ENCODE peak calls at places on chromosome 4, in ten cellular contexts. One of them, this sample, is unnamed.

GRCh38 chr4:72295966-72296557 is 264.3 kb downstream of the NPFFR2 start:
- DNase-seq in astrocyte of the cerebellum: peak; percentile 58
- DNase-seq in amniotic stem cell: peak; percentile 46
- DNase-seq in stimulated activated CD8-positive, alpha-beta memory T cell treated with anti-CD3 and anti-CD28 coated beads, Interleukin-7, amount 100 ng/mL, for 1 hour: no peak
- DNase-seq in activated gamma-delta T cell treated with Interleukin-2 at 50 U/mL for 16 hours: no peak
- DNase-seq in NCI-H1105: no peak
- DNase-seq in NCI-H1092: no peak
- DNase-seq in stimulated activated CD4-positive, alpha-beta T cell treated with anti-CD3 and anti-CD28 coated beads, Interleukin-15, amount 100 ng/mL, for 24 hours: no peak
- DNase-seq in endothelial cell: no peak
- DNase-seq in EL: peak; percentile 55
- DNase-seq in this sample: peak; percentile 2

GRCh38 chr4:77617203-77617602 is 11.6 kb downstream of the CXCL13 start:
- DNase-seq in NCI-H1105: no peak
- DNase-seq in EL: peak; percentile 39
- DNase-seq in NCI-H1092: no peak
- DNase-seq in astrocyte of the cerebellum: no peak
- DNase-seq in endothelial cell: no peak
- DNase-seq in stimulated activated CD4-positive, alpha-beta T cell treated with anti-CD3 and anti-CD28 coated beads, Interleukin-15, amount 100 ng/mL, for 24 hours: no peak
- DNase-seq in activated gamma-delta T cell treated with Interleukin-2 at 50 U/mL for 16 hours: no peak
- DNase-seq in amniotic stem cell: no peak
- DNase-seq in stimulated activated CD8-positive, alpha-beta memory T cell treated with anti-CD3 and anti-CD28 coated beads, Interleukin-7, amount 100 ng/mL, for 1 hour: no peak
- DNase-seq in this sample: no peak

GRCh38 chr4:186676531-186677158 is 47.0 kb downstream of the FAT1 start:
- DNase-seq in amniotic stem cell: peak; percentile 81
- DNase-seq in stimulated activated CD8-positive, alpha-beta memory T cell treated with anti-CD3 and anti-CD28 coated beads, Interleukin-7, amount 100 ng/mL, for 1 hour: no peak
- DNase-seq in activated gamma-delta T cell treated with Interleukin-2 at 50 U/mL for 16 hours: no peak
- DNase-seq in astrocyte of the cerebellum: peak; percentile 65
- DNase-seq in endothelial cell: no peak
- DNase-seq in NCI-H1092: no peak
- DNase-seq in EL: peak; percentile 86
- DNase-seq in NCI-H1105: no peak
- DNase-seq in stimulated activated CD4-positive, alpha-beta T cell treated with anti-CD3 and anti-CD28 coated beads, Interleukin-15, amount 100 ng/mL, for 24 hours: no peak
- DNase-seq in this sample: no peak

GRCh38 chr4:123497328-123497727 is 100.7 kb downstream of the SPRY1 start:
- DNase-seq in astrocyte of the cerebellum: no peak
- DNase-seq in amniotic stem cell: no peak
- DNase-seq in activated gamma-delta T cell treated with Interleukin-2 at 50 U/mL for 16 hours: no peak
- DNase-seq in stimulated activated CD8-positive, alpha-beta memory T cell treated with anti-CD3 and anti-CD28 coated beads, Interleukin-7, amount 100 ng/mL, for 1 hour: no peak
- DNase-seq in NCI-H1105: no peak
- DNase-seq in NCI-H1092: no peak
- DNase-seq in EL: no peak
- DNase-seq in stimulated activated CD4-positive, alpha-beta T cell treated with anti-CD3 and anti-CD28 coated beads, Interleukin-15, amount 100 ng/mL, for 24 hours: no peak
- DNase-seq in endothelial cell: no peak
- DNase-seq in this sample: no peak

GRCh38 chr4:124177647-124178425 is 534.7 kb downstream of the ANKRD50 start:
- DNase-seq in EL: peak; percentile 62
- DNase-seq in amniotic stem cell: peak; percentile 22
- DNase-seq in stimulated activated CD8-positive, alpha-beta memory T cell treated with anti-CD3 and anti-CD28 coated beads, Interleukin-7, amount 100 ng/mL, for 1 hour: no peak
- DNase-seq in stimulated activated CD4-positive, alpha-beta T cell treated with anti-CD3 and anti-CD28 coated beads, Interleukin-15, amount 100 ng/mL, for 24 hours: no peak
- DNase-seq in NCI-H1092: no peak
- DNase-seq in activated gamma-delta T cell treated with Interleukin-2 at 50 U/mL for 16 hours: no peak
- DNase-seq in NCI-H1105: no peak
- DNase-seq in astrocyte of the cerebellum: peak; percentile 47
- DNase-seq in endothelial cell: no peak
- DNase-seq in this sample: no peak

GRCh38 chr4:100782356-100782755 is 264.5 kb upstream of the EMCN start:
- DNase-seq in amniotic stem cell: no peak
- DNase-seq in activated gamma-delta T cell treated with Interleukin-2 at 50 U/mL for 16 hours: no peak
- DNase-seq in EL: no peak
- DNase-seq in endothelial cell: no peak
- DNase-seq in stimulated activated CD4-positive, alpha-beta T cell treated with anti-CD3 and anti-CD28 coated beads, Interleukin-15, amount 100 ng/mL, for 24 hours: no peak
- DNase-seq in stimulated activated CD8-positive, alpha-beta memory T cell treated with anti-CD3 and anti-CD28 coated beads, Interleukin-7, amount 100 ng/mL, for 1 hour: no peak
- DNase-seq in astrocyte of the cerebellum: no peak
- DNase-seq in NCI-H1092: no peak
- DNase-seq in NCI-H1105: no peak
- DNase-seq in this sample: no peak

GRCh38 chr4:139560396-139561084 is 4.5 kb upstream of the SETD7 start:
- DNase-seq in amniotic stem cell: no peak
- DNase-seq in stimulated activated CD8-positive, alpha-beta memory T cell treated with anti-CD3 and anti-CD28 coated beads, Interleukin-7, amount 100 ng/mL, for 1 hour: no peak
- DNase-seq in NCI-H1092: no peak
- DNase-seq in astrocyte of the cerebellum: no peak
- DNase-seq in NCI-H1105: no peak
- DNase-seq in EL: no peak
- DNase-seq in stimulated activated CD4-positive, alpha-beta T cell treated with anti-CD3 and anti-CD28 coated beads, Interleukin-15, amount 100 ng/mL, for 24 hours: no peak
- DNase-seq in endothelial cell: no peak
- DNase-seq in activated gamma-delta T cell treated with Interleukin-2 at 50 U/mL for 16 hours: no peak
- DNase-seq in this sample: no peak

GRCh38 chr4:80705311-80705710 is 325.2 kb upstream of the BMP3 start:
- DNase-seq in NCI-H1105: no peak
- DNase-seq in stimulated activated CD8-positive, alpha-beta memory T cell treated with anti-CD3 and anti-CD28 coated beads, Interleukin-7, amount 100 ng/mL, for 1 hour: no peak
- DNase-seq in activated gamma-delta T cell treated with Interleukin-2 at 50 U/mL for 16 hours: no peak
- DNase-seq in stimulated activated CD4-positive, alpha-beta T cell treated with anti-CD3 and anti-CD28 coated beads, Interleukin-15, amount 100 ng/mL, for 24 hours: no peak
- DNase-seq in amniotic stem cell: no peak
- DNase-seq in endothelial cell: no peak
- DNase-seq in EL: peak; percentile 1
- DNase-seq in NCI-H1092: no peak
- DNase-seq in astrocyte of the cerebellum: peak; percentile 13
- DNase-seq in this sample: no peak

GRCh38 chr4:76943790-76944189 is 5.8 kb upstream of the SEPTIN11 start:
- DNase-seq in stimulated activated CD8-positive, alpha-beta memory T cell treated with anti-CD3 and anti-CD28 coated beads, Interleukin-7, amount 100 ng/mL, for 1 hour: no peak
- DNase-seq in stimulated activated CD4-positive, alpha-beta T cell treated with anti-CD3 and anti-CD28 coated beads, Interleukin-15, amount 100 ng/mL, for 24 hours: no peak
- DNase-seq in astrocyte of the cerebellum: no peak
- DNase-seq in EL: peak; percentile 21
- DNase-seq in NCI-H1105: no peak
- DNase-seq in NCI-H1092: no peak
- DNase-seq in amniotic stem cell: no peak
- DNase-seq in activated gamma-delta T cell treated with Interleukin-2 at 50 U/mL for 16 hours: no peak
- DNase-seq in endothelial cell: no peak
- DNase-seq in this sample: no peak

GRCh38 chr4:98659106-98659592 is 738 bp upstream of the TSPAN5 start:
- DNase-seq in stimulated activated CD8-positive, alpha-beta memory T cell treated with anti-CD3 and anti-CD28 coated beads, Interleukin-7, amount 100 ng/mL, for 1 hour: no peak
- DNase-seq in stimulated activated CD4-positive, alpha-beta T cell treated with anti-CD3 and anti-CD28 coated beads, Interleukin-15, amount 100 ng/mL, for 24 hours: no peak
- DNase-seq in NCI-H1105: no peak
- DNase-seq in NCI-H1092: no peak
- DNase-seq in amniotic stem cell: peak; percentile 20
- DNase-seq in endothelial cell: peak; percentile 18
- DNase-seq in EL: peak; percentile 58
- DNase-seq in astrocyte of the cerebellum: no peak
- DNase-seq in activated gamma-delta T cell treated with Interleukin-2 at 50 U/mL for 16 hours: no peak
- DNase-seq in this sample: no peak

GRCh38 chr4:118849867-118850812 is 14.2 kb upstream of the SEC24D start:
- DNase-seq in NCI-H1105: no peak
- DNase-seq in EL: peak; percentile 31
- DNase-seq in endothelial cell: no peak
- DNase-seq in stimulated activated CD8-positive, alpha-beta memory T cell treated with anti-CD3 and anti-CD28 coated beads, Interleukin-7, amount 100 ng/mL, for 1 hour: no peak
- DNase-seq in NCI-H1092: no peak
- DNase-seq in amniotic stem cell: no peak
- DNase-seq in astrocyte of the cerebellum: no peak
- DNase-seq in activated gamma-delta T cell treated with Interleukin-2 at 50 U/mL for 16 hours: peak; percentile 39
- DNase-seq in stimulated activated CD4-positive, alpha-beta T cell treated with anti-CD3 and anti-CD28 coated beads, Interleukin-15, amount 100 ng/mL, for 24 hours: peak; percentile 25
- DNase-seq in this sample: no peak

GRCh38 chr4:970046-970745 is 3.2 kb downstream of the DGKQ start:
- DNase-seq in NCI-H1105: no peak
- DNase-seq in endothelial cell: no peak
- DNase-seq in activated gamma-delta T cell treated with Interleukin-2 at 50 U/mL for 16 hours: peak; percentile 69
- DNase-seq in stimulated activated CD4-positive, alpha-beta T cell treated with anti-CD3 and anti-CD28 coated beads, Interleukin-15, amount 100 ng/mL, for 24 hours: no peak
- DNase-seq in stimulated activated CD8-positive, alpha-beta memory T cell treated with anti-CD3 and anti-CD28 coated beads, Interleukin-7, amount 100 ng/mL, for 1 hour: peak; percentile 13
- DNase-seq in amniotic stem cell: no peak
- DNase-seq in EL: no peak
- DNase-seq in NCI-H1092: no peak
- DNase-seq in astrocyte of the cerebellum: no peak
- DNase-seq in this sample: no peak

GRCh38 chr4:42626629-42627028 is 30.3 kb downstream of the ATP8A1 start:
- DNase-seq in activated gamma-delta T cell treated with Interleukin-2 at 50 U/mL for 16 hours: no peak
- DNase-seq in endothelial cell: no peak
- DNase-seq in NCI-H1092: no peak
- DNase-seq in astrocyte of the cerebellum: no peak
- DNase-seq in NCI-H1105: no peak
- DNase-seq in amniotic stem cell: no peak
- DNase-seq in stimulated activated CD4-positive, alpha-beta T cell treated with anti-CD3 and anti-CD28 coated beads, Interleukin-15, amount 100 ng/mL, for 24 hours: no peak
- DNase-seq in EL: no peak
- DNase-seq in stimulated activated CD8-positive, alpha-beta memory T cell treated with anti-CD3 and anti-CD28 coated beads, Interleukin-7, amount 100 ng/mL, for 1 hour: no peak
- DNase-seq in this sample: no peak

GRCh38 chr4:83230928-83231327 is 53.7 kb downstream of the COQ2 start:
- DNase-seq in endothelial cell: no peak
- DNase-seq in NCI-H1105: no peak
- DNase-seq in NCI-H1092: no peak
- DNase-seq in astrocyte of the cerebellum: no peak
- DNase-seq in EL: no peak
- DNase-seq in activated gamma-delta T cell treated with Interleukin-2 at 50 U/mL for 16 hours: no peak
- DNase-seq in amniotic stem cell: no peak
- DNase-seq in stimulated activated CD4-positive, alpha-beta T cell treated with anti-CD3 and anti-CD28 coated beads, Interleukin-15, amount 100 ng/mL, for 24 hours: no peak
- DNase-seq in stimulated activated CD8-positive, alpha-beta memory T cell treated with anti-CD3 and anti-CD28 coated beads, Interleukin-7, amount 100 ng/mL, for 1 hour: no peak
- DNase-seq in this sample: no peak

GRCh38 chr4:33149658-33150057 is 2429.5 kb downstream of the PCDH7 start:
- DNase-seq in EL: no peak
- DNase-seq in astrocyte of the cerebellum: no peak
- DNase-seq in activated gamma-delta T cell treated with Interleukin-2 at 50 U/mL for 16 hours: no peak
- DNase-seq in NCI-H1105: no peak
- DNase-seq in amniotic stem cell: no peak
- DNase-seq in NCI-H1092: no peak
- DNase-seq in endothelial cell: no peak
- DNase-seq in stimulated activated CD8-positive, alpha-beta memory T cell treated with anti-CD3 and anti-CD28 coated beads, Interleukin-7, amount 100 ng/mL, for 1 hour: no peak
- DNase-seq in stimulated activated CD4-positive, alpha-beta T cell treated with anti-CD3 and anti-CD28 coated beads, Interleukin-15, amount 100 ng/mL, for 24 hours: no peak
- DNase-seq in this sample: no peak

GRCh38 chr4:6472387-6473263 is at the start of gene PPP2R2C:
- DNase-seq in EL: no peak
- DNase-seq in NCI-H1092: peak; percentile 32
- DNase-seq in astrocyte of the cerebellum: no peak
- DNase-seq in stimulated activated CD4-positive, alpha-beta T cell treated with anti-CD3 and anti-CD28 coated beads, Interleukin-15, amount 100 ng/mL, for 24 hours: peak; percentile 38
- DNase-seq in endothelial cell: no peak
- DNase-seq in activated gamma-delta T cell treated with Interleukin-2 at 50 U/mL for 16 hours: no peak
- DNase-seq in amniotic stem cell: no peak
- DNase-seq in stimulated activated CD8-positive, alpha-beta memory T cell treated with anti-CD3 and anti-CD28 coated beads, Interleukin-7, amount 100 ng/mL, for 1 hour: no peak
- DNase-seq in NCI-H1105: no peak
- DNase-seq in this sample: no peak

GRCh38 chr4:152605641-152606304 is 69.9 kb upstream of the FBXW7 start:
- DNase-seq in astrocyte of the cerebellum: peak; percentile 15
- DNase-seq in EL: peak; percentile 73
- DNase-seq in stimulated activated CD8-positive, alpha-beta memory T cell treated with anti-CD3 and anti-CD28 coated beads, Interleukin-7, amount 100 ng/mL, for 1 hour: no peak
- DNase-seq in NCI-H1092: no peak
- DNase-seq in stimulated activated CD4-positive, alpha-beta T cell treated with anti-CD3 and anti-CD28 coated beads, Interleukin-15, amount 100 ng/mL, for 24 hours: no peak
- DNase-seq in NCI-H1105: no peak
- DNase-seq in amniotic stem cell: no peak
- DNase-seq in activated gamma-delta T cell treated with Interleukin-2 at 50 U/mL for 16 hours: no peak
- DNase-seq in endothelial cell: no peak
- DNase-seq in this sample: no peak

GRCh38 chr4:4480685-4481393 is 61.0 kb downstream of the STX18 start:
- DNase-seq in NCI-H1092: no peak
- DNase-seq in stimulated activated CD4-positive, alpha-beta T cell treated with anti-CD3 and anti-CD28 coated beads, Interleukin-15, amount 100 ng/mL, for 24 hours: no peak
- DNase-seq in endothelial cell: no peak
- DNase-seq in stimulated activated CD8-positive, alpha-beta memory T cell treated with anti-CD3 and anti-CD28 coated beads, Interleukin-7, amount 100 ng/mL, for 1 hour: no peak
- DNase-seq in EL: no peak
- DNase-seq in NCI-H1105: no peak
- DNase-seq in astrocyte of the cerebellum: no peak
- DNase-seq in amniotic stem cell: no peak
- DNase-seq in activated gamma-delta T cell treated with Interleukin-2 at 50 U/mL for 16 hours: no peak
- DNase-seq in this sample: no peak

GRCh38 chr4:1232661-1233621 is 16.0 kb downstream of the CTBP1 start:
- DNase-seq in EL: no peak
- DNase-seq in stimulated activated CD8-positive, alpha-beta memory T cell treated with anti-CD3 and anti-CD28 coated beads, Interleukin-7, amount 100 ng/mL, for 1 hour: no peak
- DNase-seq in amniotic stem cell: no peak
- DNase-seq in stimulated activated CD4-positive, alpha-beta T cell treated with anti-CD3 and anti-CD28 coated beads, Interleukin-15, amount 100 ng/mL, for 24 hours: no peak
- DNase-seq in astrocyte of the cerebellum: no peak
- DNase-seq in NCI-H1105: no peak
- DNase-seq in NCI-H1092: no peak
- DNase-seq in activated gamma-delta T cell treated with Interleukin-2 at 50 U/mL for 16 hours: no peak
- DNase-seq in endothelial cell: peak; percentile 27
- DNase-seq in this sample: no peak

GRCh38 chr4:110637408-110638131 is 14.7 kb upstream of the PITX2 start:
- DNase-seq in amniotic stem cell: no peak
- DNase-seq in astrocyte of the cerebellum: no peak
- DNase-seq in NCI-H1105: no peak
- DNase-seq in EL: no peak
- DNase-seq in stimulated activated CD4-positive, alpha-beta T cell treated with anti-CD3 and anti-CD28 coated beads, Interleukin-15, amount 100 ng/mL, for 24 hours: no peak
- DNase-seq in stimulated activated CD8-positive, alpha-beta memory T cell treated with anti-CD3 and anti-CD28 coated beads, Interleukin-7, amount 100 ng/mL, for 1 hour: no peak
- DNase-seq in NCI-H1092: no peak
- DNase-seq in endothelial cell: peak; percentile 35
- DNase-seq in activated gamma-delta T cell treated with Interleukin-2 at 50 U/mL for 16 hours: no peak
- DNase-seq in this sample: no peak

GRCh38 chr4:105714071-105714521 is 5.5 kb downstream of the GSTCD start:
- DNase-seq in stimulated activated CD8-positive, alpha-beta memory T cell treated with anti-CD3 and anti-CD28 coated beads, Interleukin-7, amount 100 ng/mL, for 1 hour: no peak
- DNase-seq in endothelial cell: no peak
- DNase-seq in stimulated activated CD4-positive, alpha-beta T cell treated with anti-CD3 and anti-CD28 coated beads, Interleukin-15, amount 100 ng/mL, for 24 hours: no peak
- DNase-seq in amniotic stem cell: no peak
- DNase-seq in astrocyte of the cerebellum: no peak
- DNase-seq in NCI-H1105: no peak
- DNase-seq in EL: peak; percentile 53
- DNase-seq in activated gamma-delta T cell treated with Interleukin-2 at 50 U/mL for 16 hours: no peak
- DNase-seq in NCI-H1092: no peak
- DNase-seq in this sample: no peak

GRCh38 chr4:4386296-4386735 is 586 bp upstream of the NSG1 start:
- DNase-seq in endothelial cell: peak; percentile 15
- DNase-seq in stimulated activated CD8-positive, alpha-beta memory T cell treated with anti-CD3 and anti-CD28 coated beads, Interleukin-7, amount 100 ng/mL, for 1 hour: no peak
- DNase-seq in EL: no peak
- DNase-seq in NCI-H1092: peak; percentile 65
- DNase-seq in amniotic stem cell: no peak
- DNase-seq in NCI-H1105: peak; percentile 22
- DNase-seq in activated gamma-delta T cell treated with Interleukin-2 at 50 U/mL for 16 hours: no peak
- DNase-seq in astrocyte of the cerebellum: no peak
- DNase-seq in stimulated activated CD4-positive, alpha-beta T cell treated with anti-CD3 and anti-CD28 coated beads, Interleukin-15, amount 100 ng/mL, for 24 hours: peak; percentile 55
- DNase-seq in this sample: no peak

GRCh38 chr4:74886490-74886889 is 46.4 kb upstream of the PARM1 start:
- DNase-seq in astrocyte of the cerebellum: no peak
- DNase-seq in NCI-H1092: no peak
- DNase-seq in NCI-H1105: peak; percentile 28
- DNase-seq in endothelial cell: no peak
- DNase-seq in activated gamma-delta T cell treated with Interleukin-2 at 50 U/mL for 16 hours: no peak
- DNase-seq in stimulated activated CD8-positive, alpha-beta memory T cell treated with anti-CD3 and anti-CD28 coated beads, Interleukin-7, amount 100 ng/mL, for 1 hour: no peak
- DNase-seq in EL: peak; percentile 51
- DNase-seq in amniotic stem cell: no peak
- DNase-seq in stimulated activated CD4-positive, alpha-beta T cell treated with anti-CD3 and anti-CD28 coated beads, Interleukin-15, amount 100 ng/mL, for 24 hours: no peak
- DNase-seq in this sample: no peak

GRCh38 chr4:131644619-131645018 is 1504.5 kb upstream of the PCDH10 start:
- DNase-seq in astrocyte of the cerebellum: no peak
- DNase-seq in activated gamma-delta T cell treated with Interleukin-2 at 50 U/mL for 16 hours: no peak
- DNase-seq in EL: peak; percentile 8
- DNase-seq in stimulated activated CD4-positive, alpha-beta T cell treated with anti-CD3 and anti-CD28 coated beads, Interleukin-15, amount 100 ng/mL, for 24 hours: no peak
- DNase-seq in endothelial cell: peak; percentile 26
- DNase-seq in NCI-H1105: no peak
- DNase-seq in NCI-H1092: no peak
- DNase-seq in stimulated activated CD8-positive, alpha-beta memory T cell treated with anti-CD3 and anti-CD28 coated beads, Interleukin-7, amount 100 ng/mL, for 1 hour: no peak
- DNase-seq in amniotic stem cell: no peak
- DNase-seq in this sample: no peak

GRCh38 chr4:17385403-17385802 is 126.5 kb downstream of the QDPR start:
- DNase-seq in NCI-H1092: no peak
- DNase-seq in EL: peak; percentile 63
- DNase-seq in NCI-H1105: no peak
- DNase-seq in stimulated activated CD8-positive, alpha-beta memory T cell treated with anti-CD3 and anti-CD28 coated beads, Interleukin-7, amount 100 ng/mL, for 1 hour: no peak
- DNase-seq in activated gamma-delta T cell treated with Interleukin-2 at 50 U/mL for 16 hours: no peak
- DNase-seq in stimulated activated CD4-positive, alpha-beta T cell treated with anti-CD3 and anti-CD28 coated beads, Interleukin-15, amount 100 ng/mL, for 24 hours: peak; percentile 1
- DNase-seq in amniotic stem cell: no peak
- DNase-seq in endothelial cell: no peak
- DNase-seq in astrocyte of the cerebellum: no peak
- DNase-seq in this sample: no peak

GRCh38 chr4:52748432-52748831 is 2.8 kb downstream of the ERVMER34-1 start:
- DNase-seq in amniotic stem cell: no peak
- DNase-seq in astrocyte of the cerebellum: no peak
- DNase-seq in NCI-H1105: no peak
- DNase-seq in NCI-H1092: no peak
- DNase-seq in activated gamma-delta T cell treated with Interleukin-2 at 50 U/mL for 16 hours: no peak
- DNase-seq in stimulated activated CD8-positive, alpha-beta memory T cell treated with anti-CD3 and anti-CD28 coated beads, Interleukin-7, amount 100 ng/mL, for 1 hour: no peak
- DNase-seq in endothelial cell: no peak
- DNase-seq in stimulated activated CD4-positive, alpha-beta T cell treated with anti-CD3 and anti-CD28 coated beads, Interleukin-15, amount 100 ng/mL, for 24 hours: no peak
- DNase-seq in EL: no peak
- DNase-seq in this sample: no peak

GRCh38 chr4:19614171-19614570 is 637.5 kb upstream of the SLIT2 start:
- DNase-seq in activated gamma-delta T cell treated with Interleukin-2 at 50 U/mL for 16 hours: no peak
- DNase-seq in EL: no peak
- DNase-seq in stimulated activated CD4-positive, alpha-beta T cell treated with anti-CD3 and anti-CD28 coated beads, Interleukin-15, amount 100 ng/mL, for 24 hours: no peak
- DNase-seq in NCI-H1105: no peak
- DNase-seq in NCI-H1092: no peak
- DNase-seq in amniotic stem cell: no peak
- DNase-seq in stimulated activated CD8-positive, alpha-beta memory T cell treated with anti-CD3 and anti-CD28 coated beads, Interleukin-7, amount 100 ng/mL, for 1 hour: no peak
- DNase-seq in astrocyte of the cerebellum: peak; percentile 8
- DNase-seq in endothelial cell: no peak
- DNase-seq in this sample: no peak

GRCh38 chr4:3290476-3290875 is 2.3 kb upstream of the RGS12 start:
- DNase-seq in NCI-H1105: no peak
- DNase-seq in EL: no peak
- DNase-seq in astrocyte of the cerebellum: no peak
- DNase-seq in amniotic stem cell: no peak
- DNase-seq in stimulated activated CD8-positive, alpha-beta memory T cell treated with anti-CD3 and anti-CD28 coated beads, Interleukin-7, amount 100 ng/mL, for 1 hour: no peak
- DNase-seq in stimulated activated CD4-positive, alpha-beta T cell treated with anti-CD3 and anti-CD28 coated beads, Interleukin-15, amount 100 ng/mL, for 24 hours: no peak
- DNase-seq in activated gamma-delta T cell treated with Interleukin-2 at 50 U/mL for 16 hours: no peak
- DNase-seq in endothelial cell: no peak
- DNase-seq in NCI-H1092: no peak
- DNase-seq in this sample: no peak